ENCODE peak calls at places on chromosomes 6 and 20, in seven cellular contexts. H, T, X, P, I, F and K are unnamed samples.

GRCh38 chr6:152146385-152146784 is 338.9 kb downstream of the ESR1 start:
- DNase-seq in H (no peak), T (no peak), X (no peak), P (no peak), I (no peak), F (no peak), K (no peak)

GRCh38 chr6:168619560-168620314 is 178.8 kb downstream of the SMOC2 start:
- DNase-seq in H (no peak), T (no peak), X (no peak), P (no peak), I (no peak), F (no peak), K (no peak)

GRCh38 chr6:132530293-132530974 is 7.6 kb upstream of the TAAR9 start:
- DNase-seq in H (peak; percentile 28), T (peak; percentile 77), X (peak; percentile 56), P (peak; percentile 58), I (peak; percentile 61), F (no peak), K (peak; percentile 32)

GRCh38 chr20:12660918-12661317 is 347.9 kb upstream of the SPTLC3 start:
- DNase-seq in H (peak; percentile 17), T (peak; percentile 49), X (no peak), P (no peak), I (no peak), F (no peak), K (no peak)

GRCh38 chr6:52731719-52732118 is 31.6 kb downstream of the GSTA2 start:
- DNase-seq in H (no peak), T (no peak), X (no peak), P (no peak), I (no peak), F (no peak), K (no peak)

GRCh38 chr6:158817298-158818007 is 1.7 kb downstream of the EZR start:
- DNase-seq in H (peak; percentile 56), T (no peak), X (no peak), P (peak; percentile 66), I (no peak), F (no peak), K (no peak)

GRCh38 chr6:12138377-12138776 is 126.3 kb downstream of the HIVEP1 start:
- DNase-seq in H (no peak), T (no peak), X (no peak), P (no peak), I (no peak), F (no peak), K (no peak)

GRCh38 chr20:48919882-48920526 is 1.5 kb upstream of the ARFGEF2 start:
- DNase-seq in H (no peak), T (no peak), X (peak; percentile 76), P (no peak), I (no peak), F (no peak), K (no peak)

GRCh38 chr20:7010584-7010983 is 243.1 kb downstream of the BMP2 start:
- DNase-seq in H (no peak), T (no peak), X (no peak), P (no peak), I (no peak), F (no peak), K (no peak)

GRCh38 chr6:31769684-31770371 is 7.3 kb downstream of the VWA7 start:
- DNase-seq in H (peak; percentile 72), T (peak; percentile 96), X (peak; percentile 90), P (peak; percentile 66), I (peak; percentile 42), F (no peak), K (no peak)

GRCh38 chr20:31516166-31516565 is 1.9 kb downstream of the HM13 start:
- DNase-seq in H (no peak), T (no peak), X (no peak), P (no peak), I (no peak), F (no peak), K (no peak)

GRCh38 chr20:31515775-31516107 is 1.5 kb downstream of the HM13 start:
- DNase-seq in H (no peak), T (no peak), X (peak; percentile 86), P (no peak), I (no peak), F (no peak), K (no peak)

GRCh38 chr20:31517373-31517772 is 3.1 kb downstream of the HM13 start:
- DNase-seq in H (peak; percentile 57), T (peak; percentile 60), X (peak; percentile 46), P (peak; percentile 69), I (peak; percentile 41), F (peak; percentile 73), K (no peak)

GRCh38 chr20:31515072-31515774 is 981 bp downstream of the HM13 start:
- DNase-seq in H (no peak), T (no peak), X (no peak), P (no peak), I (no peak), F (no peak), K (no peak)

GRCh38 chr20:31516651-31517050 is 2.4 kb downstream of the HM13 start:
- DNase-seq in H (no peak), T (no peak), X (no peak), P (no peak), I (no peak), F (no peak), K (no peak)
- H3K4me3 ChIP-seq in H (no peak overlapping the region), T (no peak overlapping the region), X (no peak overlapping the region), P (no peak overlapping the region), I (no peak overlapping the region), F (peak overlapping the region; percentile 97), K (peak overlapping the region; percentile 70)

DNA sequence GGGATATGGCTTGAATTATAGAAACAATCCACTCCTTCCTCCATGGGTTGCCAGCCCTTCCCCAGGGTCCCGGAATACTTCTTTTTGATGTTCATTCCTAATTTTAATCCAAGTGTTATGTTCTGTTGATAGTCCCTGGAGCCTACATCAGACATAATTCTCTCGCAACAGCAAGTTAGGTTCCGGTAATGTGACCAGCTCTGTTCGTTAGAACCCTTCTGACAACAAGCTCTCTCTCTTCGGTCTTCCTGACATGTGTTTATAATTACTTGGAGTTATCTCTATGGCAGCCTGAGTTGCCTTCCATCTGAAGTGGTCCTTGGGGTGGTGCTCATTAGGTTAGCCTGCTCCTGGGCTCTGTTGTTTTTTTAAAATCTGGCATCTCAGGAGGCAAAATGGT is 506.9 kb upstream of the JARID2 start:
- DNase-seq in H (peak; percentile 43), T (no peak), X (no peak), P (no peak), I (no peak), F (no peak), K (no peak)
- TF ChIP-seq POLR2AphosphoS5 in H (no peak), T (no peak), X (no peak), P (no peak), I (no peak), F (no peak), K (no peak)

GRCh38 chr20:17365831-17366230 is 139.0 kb downstream of the PCSK2 start:
- DNase-seq in H (no peak), T (no peak), X (no peak), P (no peak), I (no peak), F (no peak), K (no peak)
- H3K4me3 ChIP-seq in H (no peak overlapping the region), T (no peak overlapping the region), X (no peak overlapping the region), P (no peak overlapping the region), I (no peak overlapping the region), F (no peak overlapping the region), K (no peak overlapping the region)

GRCh38 chr20:50058646-50059398 is 54.1 kb downstream of the UBE2V1 start:
- DNase-seq in H (no peak), T (no peak), X (peak; percentile 12), P (no peak), I (no peak), F (no peak), K (no peak)
- TF ChIP-seq POLR2AphosphoS5 in H (no peak), T (no peak), X (no peak), P (no peak), I (no peak), F (no peak), K (no peak)

DNA sequence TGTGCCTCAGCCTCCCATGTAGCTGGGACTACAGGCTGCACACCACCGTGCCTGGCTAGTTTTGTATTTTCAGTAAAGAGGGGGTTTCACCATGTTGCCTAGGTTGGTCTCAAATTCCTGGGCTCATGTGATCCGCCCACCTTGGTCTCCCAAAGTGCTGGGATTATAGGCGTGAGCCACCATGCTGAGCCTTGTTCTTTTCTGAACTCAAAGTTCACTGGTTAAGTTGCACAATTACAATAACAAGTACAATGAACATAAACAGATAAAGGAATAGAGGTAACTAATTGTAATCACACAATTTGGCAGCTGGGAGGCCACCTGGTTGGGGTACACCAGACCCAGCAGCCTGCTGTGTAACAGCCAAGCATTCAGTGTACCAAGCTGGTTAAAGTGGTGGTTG is 6.7 kb downstream of the NUDT3 start:
- DNase-seq in H (no peak), T (no peak), X (no peak), P (no peak), I (no peak), F (no peak), K (no peak)
- H3K4me3 ChIP-seq in H (no peak overlapping the region), T (no peak overlapping the region), X (no peak overlapping the region), P (no peak overlapping the region), I (no peak overlapping the region), F (no peak overlapping the region), K (no peak overlapping the region)